ENCODE peak calls at places on chromosomes 12 and 14, in five cellular contexts. V is GM03348; I is iPS DF 19.7; O is HFFc6; E is activated naive CD8-positive, alpha-beta T cell treated with anti-CD3 and anti-CD28 coated beads, Interleukin-2, amount 50 U/mL, for 16 hours. T is an unnamed sample.

GRCh38 chr14:59463773-59464650 is 1.2 kb downstream of the GPR135 start:
- DNase-seq in E (no peak), O (no peak), V (peak; percentile 66), I (no peak), T (no peak)

GRCh38 chr12:120162763-120163162 is 31.8 kb downstream of the GCN1 start:
- DNase-seq in I (no peak), V (no peak), E (no peak), O (no peak), T (no peak)

GRCh38 chr14:22770481-22771187 is 4.1 kb downstream of the OXA1L start:
- DNase-seq in O (no peak), E (no peak), I (no peak), V (no peak), T (no peak)

GRCh38 chr14:30214456-30215090 is 286.9 kb upstream of the PRKD1 start:
- DNase-seq in I (peak; percentile 9), V (peak; percentile 54), E (no peak), O (peak; percentile 76), T (no peak)

GRCh38 chr12:104748790-104749189 is 209.3 kb downstream of the SLC41A2 start:
- DNase-seq in O (peak; percentile 42), I (no peak), V (no peak), E (no peak), T (no peak)

GRCh38 chr12:25653487-25654175 is 100.5 kb upstream of the LMNTD1 start:
- DNase-seq in E (no peak), O (no peak), I (no peak), V (no peak), T (no peak)

GRCh38 chr14:91167380-91167770 is 53.5 kb downstream of the DGLUCY start:
- DNase-seq in I (no peak), E (no peak), O (no peak), V (no peak), T (no peak)

GRCh38 chr12:115203661-115204060 is 519.7 kb upstream of the TBX3 start:
- DNase-seq in V (peak; percentile 40), I (no peak), E (no peak), O (no peak), T (no peak)

GRCh38 chr12:123034865-123035264 is 54.4 kb downstream of the ARL6IP4 start:
- DNase-seq in V (peak; percentile 70), I (no peak), E (peak; percentile 6), O (peak; percentile 58), T (no peak)

GRCh38 chr14:68088463-68088862 is 268.9 kb downstream of the RAD51B start:
- DNase-seq in O (no peak), V (no peak), E (no peak), I (no peak), T (no peak)

GRCh38 chr14:65229431-65230286 is 127.3 kb upstream of the MAX start:
- DNase-seq in V (peak; percentile 56), I (no peak), E (peak; percentile 6), O (peak; percentile 17), T (peak; percentile 65)

T was measured in H1.